ENCODE peak calls at places on chromosomes 1 and 21, in eight cellular contexts. P, L, K, V, M, E, H and Y are unnamed samples.

GRCh38 chr1:48061162-48062136 is 64.3 kb upstream of the TRABD2B start:
- DNase-seq in P (peak), L (peak), K (no peak), V (peak), M (no peak), E (peak), H (peak), Y (peak)

GRCh38 chr21:44299085-44299457 is 782 bp upstream of the PFKL start:
- DNase-seq in P (no peak), L (no peak), K (no peak), V (no peak), M (no peak), E (peak), H (no peak), Y (no peak)

GRCh38 chr1:198497326-198498220 is 42.9 kb downstream of the ATP6V1G3 start:
- DNase-seq in P (no peak), L (peak), K (no peak), V (peak), M (no peak), E (peak), H (no peak), Y (no peak)

GRCh38 chr21:46255758-46256337 is 27.3 kb upstream of the LSS start:
- DNase-seq in P (no peak), L (no peak), K (no peak), V (no peak), M (no peak), E (no peak), H (no peak), Y (no peak)

GRCh38 chr1:75672528-75673393 is 51.7 kb upstream of the ACADM start:
- DNase-seq in P (peak), L (no peak), K (no peak), V (peak), M (peak), E (peak), H (no peak), Y (no peak)

GRCh38 chr1:109508873-109509175 is 703 bp downstream of the AMIGO1 start:
- DNase-seq in P (no peak), L (no peak), K (no peak), V (no peak), M (no peak), E (no peak), H (no peak), Y (no peak)

GRCh38 chr21:28283652-28284490 is 708.8 kb downstream of the LTN1 start:
- DNase-seq in P (peak), L (peak), K (no peak), V (no peak), M (peak), E (peak), H (no peak), Y (no peak)

GRCh38 chr1:230754831-230755230 is 7.6 kb downstream of the CAPN9 start:
- DNase-seq in P (no peak), L (peak), K (no peak), V (no peak), M (no peak), E (peak), H (no peak), Y (peak)

GRCh38 chr1:24903011-24903461 is 27.0 kb downstream of the RUNX3 start:
- DNase-seq in P (no peak), L (no peak), K (no peak), V (no peak), M (no peak), E (no peak), H (no peak), Y (no peak)

GRCh38 chr1:179586107-179586823 is 5.4 kb upstream of the TDRD5 start:
- DNase-seq in P (peak), L (peak), K (no peak), V (no peak), M (no peak), E (peak), H (no peak), Y (peak)

GRCh38 chr1:74767490-74767889 is 34.5 kb downstream of the TYW3 start:
- DNase-seq in P (no peak), L (no peak), K (no peak), V (peak), M (no peak), E (peak), H (peak), Y (no peak)

GRCh38 chr1:43776043-43776761 is 68.9 kb downstream of the ST3GAL3 start:
- DNase-seq in P (no peak), L (no peak), K (no peak), V (peak), M (no peak), E (peak), H (no peak), Y (no peak)

GRCh38 chr1:160800645-160801408 is 4.9 kb downstream of the LY9 start:
- DNase-seq in P (no peak), L (no peak), K (no peak), V (peak), M (no peak), E (no peak), H (no peak), Y (no peak)

DNA sequence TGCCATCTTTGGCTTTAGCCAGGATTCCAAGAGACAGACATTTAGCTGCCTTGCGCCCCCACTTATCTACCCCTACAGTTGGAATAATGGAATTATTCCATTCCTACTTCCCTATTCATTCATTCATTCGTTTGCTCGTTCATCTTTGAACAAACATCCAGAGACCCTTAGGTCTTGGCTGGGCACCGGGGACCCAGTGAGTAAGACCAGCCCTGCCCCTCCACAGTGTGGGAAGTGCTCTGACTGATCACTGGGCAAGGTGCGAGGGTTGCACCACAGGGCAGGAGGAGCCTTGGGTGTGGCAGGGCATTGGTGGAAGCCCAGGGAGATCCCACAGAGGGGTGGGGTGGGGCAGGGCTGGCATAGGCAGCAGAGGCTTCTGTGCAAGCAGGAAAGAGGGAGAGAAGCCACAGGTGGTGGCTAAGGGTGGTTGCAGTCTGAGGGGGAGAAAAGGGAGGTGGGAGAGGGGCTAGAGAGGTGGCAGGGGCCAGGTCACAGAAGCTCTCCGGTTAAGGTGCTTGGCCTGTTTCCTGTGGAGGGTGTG is 35.0 kb upstream of the TMEM61 start:
- DNase-seq in P (no peak), L (no peak), K (no peak), V (no peak), M (no peak), E (no peak), H (no peak), Y (no peak)
- TF ChIP-seq CTCF in P (no peak), L (no peak), K (no peak), V (no peak), M (no peak), E (no peak), H (no peak), Y (peak)

GRCh38 chr21:35619184-35619583 is 441.1 kb downstream of the SETD4 start:
- DNase-seq in P (no peak), L (no peak), K (no peak), V (peak), M (peak), E (no peak), H (no peak), Y (no peak)
- TF ChIP-seq CTCF in P (no peak), L (no peak), K (no peak), V (no peak), M (no peak), E (no peak), H (no peak), Y (no peak)

GRCh38 chr1:248884632-248885295 is 21.3 kb upstream of the PGBD2 start:
- DNase-seq in P (no peak), L (no peak), K (no peak), V (no peak), M (no peak), E (no peak), H (no peak), Y (no peak)
- TF ChIP-seq CTCF in P (no peak), L (no peak), K (no peak), V (no peak), M (no peak), E (no peak), H (no peak), Y (no peak)

GRCh38 chr21:42366292-42367010 is at the start of gene TFF1:
- DNase-seq in P (peak), L (no peak), K (no peak), V (no peak), M (no peak), E (no peak), H (no peak), Y (no peak)
- TF ChIP-seq CTCF in P (no peak), L (no peak), K (no peak), V (no peak), M (no peak), E (no peak), H (no peak), Y (no peak)

GRCh38 chr1:185311589-185312225 is 5.3 kb downstream of the IVNS1ABP start:
- DNase-seq in P (no peak), L (no peak), K (no peak), V (no peak), M (no peak), E (peak), H (no peak), Y (no peak)
- TF ChIP-seq CTCF in P (no peak), L (no peak), K (no peak), V (no peak), M (no peak), E (no peak), H (no peak), Y (no peak)

GRCh38 chr1:78060857-78061563 is 15.2 kb downstream of the GIPC2 start:
- DNase-seq in P (no peak), L (no peak), K (no peak), V (peak), M (no peak), E (no peak), H (no peak), Y (no peak)
- TF ChIP-seq CTCF in P (no peak), L (no peak), K (no peak), V (no peak), M (no peak), E (no peak), H (no peak), Y (peak)

GRCh38 chr1:32198237-32199042 is 2.0 kb upstream of the CCDC28B start:
- DNase-seq in P (no peak), L (no peak), K (no peak), V (no peak), M (no peak), E (no peak), H (no peak), Y (no peak)

GRCh38 chr1:32199043-32199716 is 1.2 kb upstream of the CCDC28B start:
- DNase-seq in P (no peak), L (no peak), K (no peak), V (no peak), M (no peak), E (no peak), H (no peak), Y (no peak)

GRCh38 chr1:32199717-32200072 is 700 bp upstream of the CCDC28B start:
- DNase-seq in P (no peak), L (peak), K (no peak), V (no peak), M (no peak), E (no peak), H (no peak), Y (peak)

GRCh38 chr1:32200226-32201010 is at the start of gene CCDC28B:
- DNase-seq in P (peak), L (peak), K (peak), V (peak), M (no peak), E (peak), H (no peak), Y (peak)

DNA sequence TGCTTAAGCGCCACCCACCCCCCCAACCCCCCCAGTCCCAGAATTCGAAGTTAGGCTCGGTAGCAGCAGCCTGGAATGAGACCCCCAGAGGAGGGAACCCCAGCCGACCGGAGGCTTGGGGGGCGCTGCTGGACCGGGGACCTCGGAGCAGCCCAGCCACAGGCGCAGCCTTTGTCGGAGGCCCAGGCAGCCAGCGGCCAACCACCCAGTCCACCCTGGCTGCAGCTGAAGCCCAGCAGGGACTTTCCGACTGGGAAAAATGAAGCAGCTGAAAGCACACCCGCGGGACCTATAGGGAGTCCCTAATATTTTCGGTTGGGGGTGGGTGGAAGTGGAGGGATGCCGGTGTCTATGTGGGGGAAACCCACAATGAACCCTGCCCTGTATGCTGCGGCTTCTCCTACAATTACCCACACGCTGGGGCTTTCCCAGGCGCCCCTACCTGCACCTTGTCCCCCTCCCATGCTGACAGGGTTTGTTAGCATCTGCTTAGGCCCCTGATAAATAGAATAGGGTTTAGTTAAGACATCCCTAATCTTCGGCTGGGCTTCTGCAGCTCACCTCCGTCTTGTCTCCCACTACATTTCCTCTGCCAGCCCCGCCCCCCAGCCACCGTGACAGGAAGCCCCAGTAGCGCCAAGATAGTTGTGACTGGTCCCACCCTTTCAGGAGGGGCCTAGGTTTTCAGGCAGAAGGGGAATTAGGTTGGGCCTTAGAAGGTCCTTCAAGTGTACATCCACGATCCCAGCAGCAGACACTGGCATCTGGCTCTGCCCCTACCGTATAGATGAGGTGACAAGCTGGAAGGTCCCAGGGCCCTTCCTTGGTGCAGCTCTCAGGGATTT is 838 bp downstream of the CCDC28B start:
- DNase-seq in P (peak), L (peak), K (peak), V (peak), M (no peak), E (peak), H (no peak), Y (peak)
- TF ChIP-seq CTCF in P (peak), L (no peak), K (no peak), V (no peak), M (peak), E (no peak), H (no peak), Y (no peak)